ENCODE peak calls at places on chromosomes 13 and 19, in eight cellular contexts. One of them, this sample, is unnamed.

GRCh38 chr13:109344552-109345157 is 441.7 kb downstream of the IRS2 start:
- DNase-seq in dorsolateral prefrontal cortex: no peak
- DNase-seq in activated T-cell treated with anti-CD3 and anti-CD28 coated beads, Interleukin-2, amount 50 U/mL, for 1 hour: no peak
- DNase-seq in NCI-H774: no peak
- DNase-seq in Panc1: no peak
- DNase-seq in cardiac fibroblast: peak; percentile 64
- DNase-seq in amniotic epithelial cell: peak; percentile 74
- DNase-seq in NCI-H2029: no peak
- DNase-seq in this sample: no peak

GRCh38 chr19:2051771-2052704 is 994 bp upstream of the MKNK2 start:
- DNase-seq in dorsolateral prefrontal cortex: no peak
- DNase-seq in activated T-cell treated with anti-CD3 and anti-CD28 coated beads, Interleukin-2, amount 50 U/mL, for 1 hour: peak; percentile 50
- DNase-seq in NCI-H774: no peak
- DNase-seq in Panc1: no peak
- DNase-seq in cardiac fibroblast: no peak
- DNase-seq in amniotic epithelial cell: no peak
- DNase-seq in NCI-H2029: peak; percentile 34
- DNase-seq in this sample: no peak

GRCh38 chr19:33298146-33298911 is 4.0 kb downstream of the CEBPA start:
- DNase-seq in dorsolateral prefrontal cortex: peak; percentile 28
- DNase-seq in activated T-cell treated with anti-CD3 and anti-CD28 coated beads, Interleukin-2, amount 50 U/mL, for 1 hour: no peak
- DNase-seq in NCI-H774: no peak
- DNase-seq in Panc1: no peak
- DNase-seq in cardiac fibroblast: no peak
- DNase-seq in amniotic epithelial cell: no peak
- DNase-seq in NCI-H2029: no peak
- DNase-seq in this sample: no peak

GRCh38 chr13:104799152-104799551 is 1732.9 kb upstream of the SLC10A2 start:
- DNase-seq in dorsolateral prefrontal cortex: no peak
- DNase-seq in activated T-cell treated with anti-CD3 and anti-CD28 coated beads, Interleukin-2, amount 50 U/mL, for 1 hour: no peak
- DNase-seq in NCI-H774: no peak
- DNase-seq in Panc1: no peak
- DNase-seq in cardiac fibroblast: no peak
- DNase-seq in amniotic epithelial cell: no peak
- DNase-seq in NCI-H2029: no peak
- DNase-seq in this sample: no peak

GRCh38 chr13:25233861-25234260 is 53.4 kb downstream of the MTMR6 start:
- DNase-seq in dorsolateral prefrontal cortex: no peak
- DNase-seq in activated T-cell treated with anti-CD3 and anti-CD28 coated beads, Interleukin-2, amount 50 U/mL, for 1 hour: no peak
- DNase-seq in NCI-H774: no peak
- DNase-seq in Panc1: no peak
- DNase-seq in cardiac fibroblast: no peak
- DNase-seq in amniotic epithelial cell: no peak
- DNase-seq in NCI-H2029: no peak
- DNase-seq in this sample: no peak

GRCh38 chr13:40193290-40194203 is 472.9 kb downstream of the FOXO1 start:
- DNase-seq in dorsolateral prefrontal cortex: peak; percentile 36
- DNase-seq in activated T-cell treated with anti-CD3 and anti-CD28 coated beads, Interleukin-2, amount 50 U/mL, for 1 hour: no peak
- DNase-seq in NCI-H774: no peak
- DNase-seq in Panc1: no peak
- DNase-seq in cardiac fibroblast: peak; percentile 40
- DNase-seq in amniotic epithelial cell: no peak
- DNase-seq in NCI-H2029: no peak
- DNase-seq in this sample: peak; percentile 39

GRCh38 chr19:47239610-47240296 is 8.8 kb upstream of the BBC3 start:
- DNase-seq in dorsolateral prefrontal cortex: peak; percentile 93
- DNase-seq in activated T-cell treated with anti-CD3 and anti-CD28 coated beads, Interleukin-2, amount 50 U/mL, for 1 hour: peak; percentile 69
- DNase-seq in NCI-H774: peak; percentile 38
- DNase-seq in Panc1: no peak
- DNase-seq in cardiac fibroblast: peak; percentile 19
- DNase-seq in amniotic epithelial cell: peak; percentile 54
- DNase-seq in NCI-H2029: no peak
- DNase-seq in this sample: no peak

GRCh38 chr13:34894756-34895155 is 47.3 kb upstream of the NBEA start:
- DNase-seq in dorsolateral prefrontal cortex: no peak
- DNase-seq in activated T-cell treated with anti-CD3 and anti-CD28 coated beads, Interleukin-2, amount 50 U/mL, for 1 hour: no peak
- DNase-seq in NCI-H774: no peak
- DNase-seq in Panc1: no peak
- DNase-seq in cardiac fibroblast: no peak
- DNase-seq in amniotic epithelial cell: no peak
- DNase-seq in NCI-H2029: no peak
- DNase-seq in this sample: no peak

GRCh38 chr13:31898383-31899071 is 133.0 kb upstream of the FRY start:
- DNase-seq in dorsolateral prefrontal cortex: no peak
- DNase-seq in activated T-cell treated with anti-CD3 and anti-CD28 coated beads, Interleukin-2, amount 50 U/mL, for 1 hour: no peak
- DNase-seq in NCI-H774: no peak
- DNase-seq in Panc1: no peak
- DNase-seq in cardiac fibroblast: no peak
- DNase-seq in amniotic epithelial cell: no peak
- DNase-seq in NCI-H2029: no peak
- DNase-seq in this sample: no peak

GRCh38 chr19:4018140-4018613 is 10.6 kb downstream of the PIAS4 start:
- DNase-seq in dorsolateral prefrontal cortex: peak; percentile 82
- DNase-seq in activated T-cell treated with anti-CD3 and anti-CD28 coated beads, Interleukin-2, amount 50 U/mL, for 1 hour: no peak
- DNase-seq in NCI-H774: no peak
- DNase-seq in Panc1: no peak
- DNase-seq in cardiac fibroblast: no peak
- DNase-seq in amniotic epithelial cell: no peak
- DNase-seq in NCI-H2029: no peak
- DNase-seq in this sample: no peak

GRCh38 chr13:19737844-19738557 is 44.7 kb downstream of the PSPC1 start:
- DNase-seq in dorsolateral prefrontal cortex: no peak
- DNase-seq in activated T-cell treated with anti-CD3 and anti-CD28 coated beads, Interleukin-2, amount 50 U/mL, for 1 hour: no peak
- DNase-seq in NCI-H774: no peak
- DNase-seq in Panc1: no peak
- DNase-seq in cardiac fibroblast: no peak
- DNase-seq in amniotic epithelial cell: peak; percentile 70
- DNase-seq in NCI-H2029: no peak
- DNase-seq in this sample: no peak

GRCh38 chr13:32330438-32330837 is 15.1 kb downstream of the BRCA2 start:
- DNase-seq in dorsolateral prefrontal cortex: no peak
- DNase-seq in activated T-cell treated with anti-CD3 and anti-CD28 coated beads, Interleukin-2, amount 50 U/mL, for 1 hour: no peak
- DNase-seq in NCI-H774: no peak
- DNase-seq in Panc1: no peak
- DNase-seq in cardiac fibroblast: peak; percentile 94
- DNase-seq in amniotic epithelial cell: peak; percentile 97
- DNase-seq in NCI-H2029: no peak
- DNase-seq in this sample: no peak

GRCh38 chr13:36700170-36700569 is 26.4 kb downstream of the SERTM1 start:
- DNase-seq in dorsolateral prefrontal cortex: no peak
- DNase-seq in activated T-cell treated with anti-CD3 and anti-CD28 coated beads, Interleukin-2, amount 50 U/mL, for 1 hour: no peak
- DNase-seq in NCI-H774: no peak
- DNase-seq in Panc1: no peak
- DNase-seq in cardiac fibroblast: no peak
- DNase-seq in amniotic epithelial cell: peak; percentile 15
- DNase-seq in NCI-H2029: no peak
- DNase-seq in this sample: no peak

GRCh38 chr13:114062754-114063153 is 69.7 kb downstream of the RASA3 start:
- DNase-seq in dorsolateral prefrontal cortex: no peak
- DNase-seq in activated T-cell treated with anti-CD3 and anti-CD28 coated beads, Interleukin-2, amount 50 U/mL, for 1 hour: no peak
- DNase-seq in NCI-H774: no peak
- DNase-seq in Panc1: no peak
- DNase-seq in cardiac fibroblast: peak; percentile 22
- DNase-seq in amniotic epithelial cell: peak; percentile 23
- DNase-seq in NCI-H2029: no peak
- DNase-seq in this sample: no peak

GRCh38 chr19:44723299-44723951 is 24.5 kb downstream of the CEACAM16 start:
- DNase-seq in dorsolateral prefrontal cortex: no peak
- DNase-seq in activated T-cell treated with anti-CD3 and anti-CD28 coated beads, Interleukin-2, amount 50 U/mL, for 1 hour: no peak
- DNase-seq in NCI-H774: no peak
- DNase-seq in Panc1: no peak
- DNase-seq in cardiac fibroblast: no peak
- DNase-seq in amniotic epithelial cell: no peak
- DNase-seq in NCI-H2029: no peak
- DNase-seq in this sample: no peak

GRCh38 chr13:110454227-110454859 is 107.2 kb downstream of the RAB20 start:
- DNase-seq in dorsolateral prefrontal cortex: no peak
- DNase-seq in activated T-cell treated with anti-CD3 and anti-CD28 coated beads, Interleukin-2, amount 50 U/mL, for 1 hour: no peak
- DNase-seq in NCI-H774: no peak
- DNase-seq in Panc1: no peak
- DNase-seq in cardiac fibroblast: no peak
- DNase-seq in amniotic epithelial cell: no peak
- DNase-seq in NCI-H2029: no peak
- DNase-seq in this sample: no peak

GRCh38 chr13:49208619-49209018 is 11.5 kb upstream of the MLNR start:
- DNase-seq in dorsolateral prefrontal cortex: no peak
- DNase-seq in activated T-cell treated with anti-CD3 and anti-CD28 coated beads, Interleukin-2, amount 50 U/mL, for 1 hour: no peak
- DNase-seq in NCI-H774: no peak
- DNase-seq in Panc1: no peak
- DNase-seq in cardiac fibroblast: no peak
- DNase-seq in amniotic epithelial cell: no peak
- DNase-seq in NCI-H2029: no peak
- DNase-seq in this sample: no peak

GRCh38 chr13:98327326-98328314 is 150.6 kb upstream of the RNF113B start:
- DNase-seq in dorsolateral prefrontal cortex: no peak
- DNase-seq in activated T-cell treated with anti-CD3 and anti-CD28 coated beads, Interleukin-2, amount 50 U/mL, for 1 hour: no peak
- DNase-seq in NCI-H774: no peak
- DNase-seq in Panc1: no peak
- DNase-seq in cardiac fibroblast: peak; percentile 51
- DNase-seq in amniotic epithelial cell: peak; percentile 81
- DNase-seq in NCI-H2029: no peak
- DNase-seq in this sample: no peak

GRCh38 chr13:97810152-97810551 is 143.3 kb upstream of the IPO5 start:
- DNase-seq in dorsolateral prefrontal cortex: no peak
- DNase-seq in activated T-cell treated with anti-CD3 and anti-CD28 coated beads, Interleukin-2, amount 50 U/mL, for 1 hour: no peak
- DNase-seq in NCI-H774: no peak
- DNase-seq in Panc1: no peak
- DNase-seq in cardiac fibroblast: peak; percentile 31
- DNase-seq in amniotic epithelial cell: peak; percentile 25
- DNase-seq in NCI-H2029: no peak
- DNase-seq in this sample: no peak

GRCh38 chr19:36973021-36973843 is 57.1 kb downstream of the ZNF568 start:
- DNase-seq in dorsolateral prefrontal cortex: peak; percentile 87
- DNase-seq in activated T-cell treated with anti-CD3 and anti-CD28 coated beads, Interleukin-2, amount 50 U/mL, for 1 hour: peak; percentile 79
- DNase-seq in NCI-H774: peak; percentile 63
- DNase-seq in Panc1: peak; percentile 48
- DNase-seq in cardiac fibroblast: peak; percentile 78
- DNase-seq in amniotic epithelial cell: peak; percentile 72
- DNase-seq in NCI-H2029: peak; percentile 82
- DNase-seq in this sample: peak; percentile 16

GRCh38 chr19:1360818-1361461 is 22.8 kb upstream of the NDUFS7 start:
- DNase-seq in dorsolateral prefrontal cortex: peak; percentile 79
- DNase-seq in activated T-cell treated with anti-CD3 and anti-CD28 coated beads, Interleukin-2, amount 50 U/mL, for 1 hour: no peak
- DNase-seq in NCI-H774: no peak
- DNase-seq in Panc1: no peak
- DNase-seq in cardiac fibroblast: peak; percentile 76
- DNase-seq in amniotic epithelial cell: peak; percentile 85
- DNase-seq in NCI-H2029: no peak
- DNase-seq in this sample: no peak

GRCh38 chr13:45473627-45474026 is 8.9 kb downstream of the COG3 start:
- DNase-seq in dorsolateral prefrontal cortex: no peak
- DNase-seq in activated T-cell treated with anti-CD3 and anti-CD28 coated beads, Interleukin-2, amount 50 U/mL, for 1 hour: no peak
- DNase-seq in NCI-H774: no peak
- DNase-seq in Panc1: no peak
- DNase-seq in cardiac fibroblast: no peak
- DNase-seq in amniotic epithelial cell: no peak
- DNase-seq in NCI-H2029: no peak
- DNase-seq in this sample: no peak

GRCh38 chr13:69234171-69234570 is 873.5 kb upstream of the ATXN8OS start:
- DNase-seq in dorsolateral prefrontal cortex: no peak
- DNase-seq in activated T-cell treated with anti-CD3 and anti-CD28 coated beads, Interleukin-2, amount 50 U/mL, for 1 hour: no peak
- DNase-seq in NCI-H774: no peak
- DNase-seq in Panc1: no peak
- DNase-seq in cardiac fibroblast: no peak
- DNase-seq in amniotic epithelial cell: no peak
- DNase-seq in NCI-H2029: no peak
- DNase-seq in this sample: no peak

GRCh38 chr13:56332671-56333070 is 808.0 kb upstream of the PRR20A start:
- DNase-seq in dorsolateral prefrontal cortex: no peak
- DNase-seq in activated T-cell treated with anti-CD3 and anti-CD28 coated beads, Interleukin-2, amount 50 U/mL, for 1 hour: no peak
- DNase-seq in NCI-H774: no peak
- DNase-seq in Panc1: no peak
- DNase-seq in cardiac fibroblast: no peak
- DNase-seq in amniotic epithelial cell: no peak
- DNase-seq in NCI-H2029: no peak
- DNase-seq in this sample: no peak

GRCh38 chr19:14559916-14560775 is 11.7 kb downstream of the NDUFB7 start:
- DNase-seq in dorsolateral prefrontal cortex: no peak
- DNase-seq in activated T-cell treated with anti-CD3 and anti-CD28 coated beads, Interleukin-2, amount 50 U/mL, for 1 hour: no peak
- DNase-seq in NCI-H774: no peak
- DNase-seq in Panc1: no peak
- DNase-seq in cardiac fibroblast: no peak
- DNase-seq in amniotic epithelial cell: no peak
- DNase-seq in NCI-H2029: no peak
- DNase-seq in this sample: no peak

GRCh38 chr19:34662919-34663318 is 14.0 kb downstream of the SCGB2B2 start:
- DNase-seq in dorsolateral prefrontal cortex: no peak
- DNase-seq in activated T-cell treated with anti-CD3 and anti-CD28 coated beads, Interleukin-2, amount 50 U/mL, for 1 hour: no peak
- DNase-seq in NCI-H774: no peak
- DNase-seq in Panc1: no peak
- DNase-seq in cardiac fibroblast: peak; percentile 22
- DNase-seq in amniotic epithelial cell: no peak
- DNase-seq in NCI-H2029: peak; percentile 64
- DNase-seq in this sample: no peak

GRCh38 chr19:32802840-32803239 is 66.7 kb downstream of the SLC7A9 start:
- DNase-seq in dorsolateral prefrontal cortex: no peak
- DNase-seq in activated T-cell treated with anti-CD3 and anti-CD28 coated beads, Interleukin-2, amount 50 U/mL, for 1 hour: no peak
- DNase-seq in NCI-H774: no peak
- DNase-seq in Panc1: no peak
- DNase-seq in cardiac fibroblast: no peak
- DNase-seq in amniotic epithelial cell: no peak
- DNase-seq in NCI-H2029: no peak
- DNase-seq in this sample: no peak

GRCh38 chr19:38658462-38659306 is 11.2 kb downstream of the ACTN4 start:
- DNase-seq in dorsolateral prefrontal cortex: no peak
- DNase-seq in activated T-cell treated with anti-CD3 and anti-CD28 coated beads, Interleukin-2, amount 50 U/mL, for 1 hour: no peak
- DNase-seq in NCI-H774: peak; percentile 78
- DNase-seq in Panc1: peak; percentile 100
- DNase-seq in cardiac fibroblast: peak; percentile 100
- DNase-seq in amniotic epithelial cell: peak; percentile 100
- DNase-seq in NCI-H2029: peak; percentile 94
- DNase-seq in this sample: peak; percentile 94

GRCh38 chr19:50488795-50489194 is 12.1 kb upstream of the GARIN5A start:
- DNase-seq in dorsolateral prefrontal cortex: no peak
- DNase-seq in activated T-cell treated with anti-CD3 and anti-CD28 coated beads, Interleukin-2, amount 50 U/mL, for 1 hour: no peak
- DNase-seq in NCI-H774: no peak
- DNase-seq in Panc1: no peak
- DNase-seq in cardiac fibroblast: no peak
- DNase-seq in amniotic epithelial cell: no peak
- DNase-seq in NCI-H2029: no peak
- DNase-seq in this sample: no peak

GRCh38 chr13:86960876-86961275 is 710.3 kb upstream of the SLITRK5 start:
- DNase-seq in dorsolateral prefrontal cortex: no peak
- DNase-seq in activated T-cell treated with anti-CD3 and anti-CD28 coated beads, Interleukin-2, amount 50 U/mL, for 1 hour: no peak
- DNase-seq in NCI-H774: no peak
- DNase-seq in Panc1: no peak
- DNase-seq in cardiac fibroblast: no peak
- DNase-seq in amniotic epithelial cell: peak; percentile 52
- DNase-seq in NCI-H2029: no peak
- DNase-seq in this sample: no peak

This sample was measured in glomerular endothelial cell.